ENCODE peak calls at places on chromosomes 16 and 17, in six cellular contexts. P is IMR-90, R is mesenchymal stem cell, E is H9, M is H1, U is trophoblast cell. S is an unnamed sample.

GRCh38 chr17:34301986-34302385 is 16.4 kb downstream of the CCL11 start:
- DNase-seq in E (no peak), U (no peak), P (peak), M (no peak), R (no peak), S (no peak)

GRCh38 chr16:22325598-22326368 is 28.6 kb downstream of the POLR3E start:
- DNase-seq in U (no peak), E (no peak), R (no peak), P (no peak), M (no peak), S (no peak)

GRCh38 chr16:74700206-74701040 is at the start of gene MLKL:
- DNase-seq in U (peak), R (peak), M (no peak), P (peak), E (peak), S (no peak)

GRCh38 chr17:11278186-11278983 is 37.4 kb downstream of the SHISA6 start:
- DNase-seq in P (no peak), U (no peak), M (no peak), R (no peak), E (peak), S (no peak)

GRCh38 chr16:67305216-67306071 is 21.1 kb downstream of the KCTD19 start:
- DNase-seq in P (no peak), E (no peak), M (no peak), R (no peak), U (no peak), S (no peak)

GRCh38 chr17:80084773-80085172 is 16.6 kb upstream of the GAA start:
- DNase-seq in P (no peak), U (no peak), M (no peak), R (no peak), E (no peak), S (no peak)

GRCh38 chr17:66713533-66714042 is 121.3 kb upstream of the CACNG5 start:
- DNase-seq in P (no peak), R (no peak), E (no peak), U (no peak), M (no peak), S (no peak)

GRCh38 chr17:10772425-10773380 is 31.2 kb downstream of the TMEM238L start:
- DNase-seq in R (no peak), U (peak), M (peak), E (peak), P (peak), S (peak)

GRCh38 chr17:10099051-10099571 is 99.3 kb downstream of the GAS7 start:
- DNase-seq in U (no peak), R (peak), M (no peak), P (peak), E (no peak), S (no peak)

DNA sequence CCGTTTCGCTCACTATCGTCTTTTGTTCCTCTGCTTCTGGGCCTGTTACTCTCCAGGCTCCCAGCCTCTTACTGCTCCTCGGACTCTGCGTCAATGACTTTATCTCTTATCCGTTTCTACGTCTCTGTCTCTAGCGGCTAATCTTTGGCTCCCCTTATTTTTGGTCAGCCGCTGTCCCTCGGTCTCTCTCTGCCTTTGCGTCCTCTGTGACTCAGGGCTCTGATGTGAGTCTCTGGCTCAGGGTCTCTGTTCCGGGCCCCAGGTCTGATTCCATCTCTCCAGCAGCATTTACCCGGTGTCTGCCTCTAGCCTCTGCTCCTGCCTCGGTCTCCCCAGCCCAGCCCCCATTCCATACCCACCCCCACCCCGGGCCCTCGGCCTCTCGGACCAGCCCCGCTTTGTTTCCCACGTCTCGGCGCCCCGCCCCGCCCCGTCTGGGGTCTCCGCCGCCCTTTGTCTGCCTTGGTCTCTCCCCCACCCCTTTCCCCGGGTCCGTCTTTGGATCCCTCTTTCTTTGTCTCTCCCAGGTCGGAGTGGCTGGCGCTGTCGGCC is 541 bp upstream of the ZNF48 start:
- DNase-seq in R (peak), P (peak), M (no peak), E (no peak), U (no peak), S (peak)
- H2BK120ac ChIP-seq in R (peak), P (peak), M (peak), E (no peak), U (peak), S (no peak)

GRCh38 chr17:28669918-28670317 is 7.9 kb downstream of the SUPT6H start:
- DNase-seq in M (no peak), P (no peak), U (no peak), E (no peak), R (no peak), S (no peak)

GRCh38 chr17:28663723-28664122 is 1.7 kb downstream of the SUPT6H start:
- DNase-seq in P (no peak), U (no peak), M (no peak), E (no peak), R (no peak), S (no peak)

GRCh38 chr17:28662527-28662829 is 473 bp downstream of the SUPT6H start:
- DNase-seq in R (no peak), E (no peak), U (no peak), P (no peak), M (no peak), S (no peak)

GRCh38 chr17:28667870-28668269 is 5.9 kb downstream of the SUPT6H start:
- DNase-seq in P (no peak), U (no peak), R (no peak), E (no peak), M (no peak), S (no peak)

GRCh38 chr17:28665994-28666393 is 4.0 kb downstream of the SUPT6H start:
- DNase-seq in U (no peak), P (no peak), M (no peak), E (no peak), R (no peak), S (no peak)
- H2AK5ac ChIP-seq in U (no peak), P (no peak), M (no peak), E (no peak), R (no peak), S (no peak)

GRCh38 chr16:5078626-5079025 is 7.0 kb downstream of the ALG1 start:
- DNase-seq in R (no peak), U (no peak), M (no peak), E (no peak), P (no peak), S (no peak)
- H4K91ac ChIP-seq in R (no peak), U (no peak), M (no peak), E (no peak), P (no peak), S (no peak)

DNA sequence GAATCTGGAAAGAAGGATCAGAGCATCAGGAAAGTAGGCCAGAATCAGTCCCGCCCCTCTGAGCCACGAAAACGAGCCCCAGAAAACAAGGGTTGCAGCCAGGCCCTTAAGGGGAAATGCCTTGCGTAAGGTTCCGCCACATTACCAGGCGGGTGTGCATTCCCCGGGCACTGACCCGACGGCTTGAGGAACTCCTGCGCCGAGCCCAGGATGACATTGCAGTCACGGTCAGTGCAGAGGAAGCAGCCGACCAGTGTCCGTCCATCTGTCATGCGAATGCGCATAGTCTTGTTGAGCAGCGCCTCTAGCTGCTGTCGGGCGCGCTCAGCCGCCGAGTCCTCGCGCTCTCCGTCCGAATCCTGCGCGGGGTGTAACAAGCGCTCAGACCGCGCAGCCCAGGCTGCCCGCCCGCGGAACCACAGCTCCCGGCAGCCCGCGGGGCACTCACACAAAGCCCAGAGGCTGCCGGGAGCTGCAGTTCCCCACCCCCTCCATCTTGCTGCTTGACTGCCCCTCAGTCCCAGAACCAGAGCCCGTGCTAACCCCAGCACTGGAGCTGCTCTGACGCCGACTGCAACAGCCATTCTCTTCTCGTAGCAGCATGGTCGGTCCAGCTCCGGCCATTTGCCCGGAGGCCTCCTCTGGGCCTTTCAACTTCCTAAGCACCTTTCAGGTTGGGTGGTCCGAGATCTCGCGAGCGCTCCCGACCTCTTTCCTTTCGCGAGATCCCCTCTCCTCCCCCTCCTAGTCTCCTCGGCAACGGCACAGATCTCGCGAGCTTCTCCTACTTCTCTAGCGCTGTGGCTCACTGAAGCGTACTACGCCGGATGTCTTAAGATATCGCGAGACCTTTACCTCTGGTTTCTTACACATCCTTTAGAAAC is at the start of gene NAA38:
- DNase-seq in U (peak), P (peak), E (peak), M (peak), R (peak), S (peak)
- H2BK120ac ChIP-seq in U (peak), P (peak), E (no peak), M (no peak), R (peak), S (no peak)

GRCh38 chr17:58332720-58333395 is 4.3 kb upstream of the TSPOAP1 start:
- DNase-seq in R (no peak), M (no peak), P (no peak), E (peak), U (no peak), S (no peak)
- H2AK5ac ChIP-seq in R (no peak), M (no peak), P (peak), E (no peak), U (no peak), S (peak)

S was measured in neuronal stem cell.